ENCODE peak calls at places on chromosomes 4 and X, in ten cellular contexts. X, H, L, T, U, Z, P, O, V and D are unnamed samples.

GRCh38 chr4:8072235-8072968 is 86.2 kb downstream of the ABLIM2 start:
- DNase-seq in H (no peak), Z (no peak), L (no peak), T (no peak), O (no peak), X (no peak), V (no peak), P (no peak), U (no peak), D (no peak)

GRCh38 chr4:113961322-113961698 is 18.1 kb downstream of the ARSJ start:
- DNase-seq in T (no peak), V (peak), P (no peak), X (no peak), U (no peak), Z (no peak), H (no peak), O (no peak), L (peak), D (peak)

GRCh38 chr4:69951602-69952001 is 13.9 kb downstream of the CSN2 start:
- DNase-seq in P (no peak), U (no peak), H (no peak), Z (no peak), V (no peak), T (no peak), X (no peak), O (no peak), L (peak), D (no peak)

GRCh38 chr4:65670331-65671031 is at the start of gene EPHA5:
- DNase-seq in P (peak), U (peak), Z (peak), H (no peak), T (peak), V (peak), O (no peak), X (peak), L (peak), D (peak)

GRCh38 chrX:115900425-115900824 is 270.1 kb upstream of the AGTR2 start:
- DNase-seq in U (no peak), T (no peak), P (no peak), O (no peak), X (no peak), L (no peak), V (no peak), Z (no peak), H (no peak), D (no peak)

GRCh38 chr4:98567611-98568010 is 90.8 kb downstream of the TSPAN5 start:
- DNase-seq in P (no peak), U (no peak), H (no peak), V (no peak), L (no peak), Z (no peak), O (no peak), T (no peak), X (no peak), D (no peak)

GRCh38 chr4:5931526-5931925 is 38.6 kb upstream of the CRMP1 start:
- DNase-seq in O (no peak), P (no peak), T (peak), V (no peak), U (no peak), X (no peak), L (no peak), Z (no peak), H (no peak), D (no peak)

GRCh38 chr4:20840648-20841190 is 140.5 kb downstream of the PACRGL start:
- DNase-seq in U (no peak), H (no peak), T (no peak), V (peak), L (no peak), X (no peak), P (no peak), O (no peak), Z (no peak), D (peak)

GRCh38 chr4:121977251-121978168 is 25.6 kb upstream of the TRPC3 start:
- DNase-seq in L (no peak), O (no peak), T (no peak), P (no peak), U (no peak), X (no peak), H (no peak), V (peak), Z (no peak), D (peak)

GRCh38 chr4:65482410-65482809 is 187.9 kb downstream of the EPHA5 start:
- DNase-seq in P (no peak), T (no peak), Z (no peak), O (no peak), V (peak), X (no peak), U (no peak), L (peak), H (no peak), D (peak)

GRCh38 chrX:23981711-23982110 is 45.3 kb downstream of the KLHL15 start:
- DNase-seq in V (no peak), P (no peak), H (no peak), O (no peak), L (no peak), Z (no peak), U (no peak), T (no peak), X (no peak), D (no peak)

GRCh38 chr4:10173039-10173753 is 56.6 kb upstream of the WDR1 start:
- DNase-seq in O (no peak), V (peak), P (peak), U (peak), Z (no peak), X (no peak), H (peak), T (no peak), L (no peak), D (peak)

GRCh38 chr4:183264614-183265013 is 55.5 kb downstream of the CLDN22 start:
- DNase-seq in U (no peak), P (no peak), V (peak), L (peak), H (no peak), O (no peak), Z (no peak), T (no peak), X (no peak), D (no peak)

GRCh38 chr4:26206981-26207380 is 113.8 kb upstream of the RBPJ start:
- DNase-seq in U (no peak), L (no peak), Z (no peak), H (no peak), X (no peak), V (no peak), O (no peak), P (no peak), T (no peak), D (no peak)

GRCh38 chrX:30309139-30309571 is at the start of gene NR0B1:
- DNase-seq in P (no peak), X (no peak), Z (no peak), L (no peak), V (no peak), O (no peak), T (no peak), U (no peak), H (no peak), D (no peak)

GRCh38 chr4:85132570-85132969 is 166.1 kb upstream of the WDFY3 start:
- DNase-seq in H (no peak), L (no peak), V (no peak), T (no peak), U (no peak), Z (no peak), O (no peak), X (no peak), P (no peak), D (no peak)

GRCh38 chr4:145735330-145735638 is 55.3 kb downstream of the C4orf51 start:
- DNase-seq in L (peak), Z (no peak), V (peak), U (no peak), T (peak), X (no peak), H (no peak), P (peak), O (no peak), D (peak)

GRCh38 chr4:172957216-172957615 is 211.4 kb upstream of the GALNT7 start:
- DNase-seq in Z (no peak), P (no peak), U (no peak), H (no peak), X (no peak), T (no peak), L (no peak), O (no peak), V (no peak), D (no peak)

GRCh38 chrX:150566734-150567182 is 1.7 kb upstream of the MTM1 start:
- DNase-seq in Z (no peak), T (no peak), H (no peak), U (no peak), P (no peak), X (no peak), L (no peak), V (no peak), O (no peak), D (no peak)

GRCh38 chr4:153438916-153439756 is 27.0 kb upstream of the TMEM131L start:
- DNase-seq in P (no peak), U (no peak), H (no peak), T (no peak), L (no peak), X (no peak), V (no peak), O (no peak), Z (no peak), D (no peak)

GRCh38 chrX:7214251-7214650 is 66.3 kb upstream of the PUDP start:
- DNase-seq in U (no peak), H (no peak), O (no peak), L (no peak), P (no peak), X (no peak), T (no peak), V (peak), Z (no peak), D (no peak)

GRCh38 chr4:54746228-54746627 is 88.5 kb downstream of the KIT start:
- DNase-seq in V (no peak), H (no peak), P (no peak), Z (no peak), X (no peak), O (no peak), L (peak), U (no peak), T (no peak), D (no peak)

GRCh38 chrX:120120223-120120622 is 4.5 kb upstream of the RHOXF1 start:
- DNase-seq in X (no peak), L (peak), Z (no peak), O (no peak), H (no peak), P (peak), V (no peak), T (no peak), U (no peak), D (no peak)

GRCh38 chrX:153816821-153817220 is 13.5 kb downstream of the PDZD4 start:
- DNase-seq in V (no peak), U (no peak), L (no peak), T (no peak), P (no peak), X (no peak), O (no peak), Z (no peak), H (no peak), D (no peak)

DNA sequence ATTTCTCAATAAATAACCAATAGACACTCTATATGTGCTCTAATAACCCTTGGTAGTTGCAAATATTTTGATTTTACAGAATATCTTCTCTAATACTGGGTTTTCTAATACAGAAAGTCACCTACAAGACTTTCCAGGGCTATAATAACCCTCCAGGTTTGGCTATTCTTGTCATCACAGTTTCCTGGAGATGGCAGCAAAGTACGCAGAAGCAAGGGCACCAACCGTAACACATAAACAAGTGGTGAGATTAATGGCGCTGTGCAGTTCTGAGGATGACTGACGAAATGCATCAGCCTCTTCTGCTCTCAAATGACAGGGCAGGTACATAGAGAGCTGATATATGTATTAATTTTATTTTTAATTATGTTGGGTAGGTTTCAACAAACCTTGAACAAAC is 122.4 kb downstream of the C4orf33 start:
- DNase-seq in T (no peak), U (no peak), Z (no peak), V (peak), X (no peak), H (peak), L (no peak), P (no peak), O (no peak), D (peak)
- TF ChIP-seq CTCF in T (no peak), U (no peak), Z (peak), V (no peak), X (no peak), H (peak), L (peak), P (no peak), O (peak), D (no peak)

GRCh38 chrX:38819163-38819562 is 17.9 kb downstream of the MID1IP1 start:
- DNase-seq in X (no peak), U (no peak), L (no peak), P (no peak), V (no peak), H (no peak), O (no peak), Z (no peak), T (no peak), D (no peak)
- H3K4me3 ChIP-seq in X (no peak), U (no peak), L (no peak), P (no peak), V (no peak), H (no peak), O (no peak), Z (no peak), T (no peak), D (no peak)

GRCh38 chr4:149914521-149915115 is 99.0 kb upstream of the IQCM start:
- DNase-seq in V (peak), Z (peak), T (no peak), O (peak), U (no peak), P (no peak), H (peak), X (no peak), L (peak), D (peak)
- TF ChIP-seq CTCF in V (peak), Z (peak), T (no peak), O (peak), U (no peak), P (no peak), H (peak), X (peak), L (peak), D (peak)

DNA sequence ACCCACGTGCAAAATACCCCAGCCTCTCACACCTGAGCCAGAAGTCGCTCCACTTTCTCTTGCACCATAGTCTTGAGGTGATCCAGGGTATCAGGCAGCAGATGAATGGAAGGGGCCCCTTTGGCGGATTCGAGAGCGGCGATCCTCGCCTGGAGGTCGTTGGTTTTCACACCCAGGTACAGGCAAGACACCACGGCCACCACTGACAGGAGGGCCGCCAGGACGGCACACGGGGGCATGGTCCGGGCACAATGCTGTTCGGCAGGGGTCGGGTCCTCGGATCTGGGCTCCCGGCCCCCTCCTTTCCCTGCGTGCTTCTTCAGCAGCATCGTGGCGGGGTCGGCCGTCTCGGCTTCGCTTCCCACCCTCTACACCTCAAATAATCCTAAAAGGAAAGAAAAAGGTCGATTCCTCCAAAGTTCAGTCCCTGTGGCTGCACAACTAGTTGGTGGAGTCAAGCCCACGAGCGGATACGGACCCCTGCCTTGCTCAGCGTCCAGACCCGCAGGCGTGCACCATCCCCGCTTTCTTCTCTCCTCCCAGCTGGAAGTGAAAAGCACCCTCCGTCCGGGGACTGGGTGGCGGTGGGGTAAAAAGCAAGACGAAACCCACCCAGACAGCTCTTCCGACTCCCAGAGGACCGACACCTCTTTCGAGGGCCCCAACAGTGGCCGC is 630 bp downstream of the COL25A1 start:
- DNase-seq in U (no peak), L (no peak), T (no peak), V (no peak), X (no peak), P (no peak), O (no peak), H (no peak), Z (no peak), D (no peak)
- H3K4me3 ChIP-seq in U (peak), L (peak), T (peak), V (peak), X (peak), P (peak), O (no peak), H (peak), Z (peak), D (peak)

GRCh38 chr4:92840880-92841279 is 537.1 kb downstream of the GRID2 start:
- DNase-seq in H (no peak), X (no peak), U (no peak), L (no peak), T (no peak), P (no peak), Z (no peak), V (no peak), O (no peak), D (no peak)
- TF ChIP-seq CTCF in H (no peak), X (no peak), U (no peak), L (no peak), T (no peak), P (no peak), Z (no peak), V (no peak), O (no peak), D (no peak)

GRCh38 chr4:163495900-163496299 is 1.4 kb downstream of the TMA16 start:
- DNase-seq in X (no peak), O (no peak), L (no peak), Z (no peak), H (no peak), T (no peak), P (no peak), V (peak), U (no peak), D (no peak)
- H3K4me3 ChIP-seq in X (peak), O (peak), L (peak), Z (peak), H (peak), T (peak), P (no peak), V (peak), U (peak), D (peak)

DNA sequence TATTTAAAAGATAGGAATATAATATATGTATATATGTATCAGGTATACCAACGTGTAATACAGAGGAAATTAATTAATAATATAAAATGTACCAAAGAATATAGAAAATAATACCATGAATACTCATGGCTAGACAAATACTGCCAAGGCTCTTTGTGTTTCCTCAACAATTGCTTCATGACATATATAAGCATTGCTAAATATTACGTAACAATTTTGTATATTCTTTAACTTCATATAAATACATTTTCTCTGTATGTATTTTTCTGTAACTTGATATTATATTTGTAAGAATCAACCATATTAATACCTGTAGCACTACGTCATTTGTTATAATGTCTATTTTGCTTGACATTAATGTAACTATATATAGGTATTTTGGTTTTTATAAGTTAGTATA is 104.0 kb downstream of the CEP44 start:
- DNase-seq in X (no peak), H (no peak), T (no peak), V (no peak), L (no peak), U (no peak), O (no peak), Z (no peak), P (no peak), D (no peak)
- TF ChIP-seq CTCF in X (no peak), H (no peak), T (no peak), V (no peak), L (no peak), U (no peak), O (no peak), Z (no peak), P (no peak), D (no peak)

GRCh38 chrX:130080791-130081367 is 29.4 kb downstream of the ELF4 start:
- DNase-seq in L (no peak), X (no peak), Z (no peak), P (no peak), O (no peak), V (no peak), H (no peak), U (no peak), T (no peak), D (no peak)

GRCh38 chrX:130083656-130084382 is 26.5 kb downstream of the ELF4 start:
- DNase-seq in P (no peak), H (no peak), T (no peak), V (no peak), U (no peak), X (no peak), Z (no peak), O (no peak), L (no peak), D (no peak)

GRCh38 chrX:130081421-130082045 is 28.8 kb downstream of the ELF4 start:
- DNase-seq in P (no peak), O (no peak), L (no peak), U (no peak), T (no peak), V (no peak), X (no peak), H (no peak), Z (no peak), D (no peak)

GRCh38 chrX:130083107-130083490 is 27.2 kb downstream of the ELF4 start:
- DNase-seq in T (no peak), P (no peak), X (no peak), H (no peak), U (no peak), L (no peak), Z (no peak), V (no peak), O (no peak), D (no peak)

GRCh38 chrX:130082244-130083106 is 27.8 kb downstream of the ELF4 start:
- DNase-seq in T (no peak), U (peak), Z (no peak), L (no peak), X (no peak), O (no peak), H (peak), P (peak), V (no peak), D (no peak)
- H3K4me3 ChIP-seq in T (no peak), U (no peak), Z (peak), L (no peak), X (no peak), O (no peak), H (peak), P (no peak), V (no peak), D (no peak)